ENCODE peak calls at places on chromosomes 13 and 19, in four cellular contexts. J is stimulated activated CD4-positive, alpha-beta T cell treated with anti-CD3 and anti-CD28 coated beads, Interleukin-2, amount 100 ng/mL, for 48 hours; I is RPMI7951; Z is lower leg skin. V is an unnamed sample.

GRCh38 chr13:50195045-50195444 is 179.8 kb downstream of the KCNRG start:
- DNase-seq in Z (no peak), I (no peak), J (no peak), V (no peak)

GRCh38 chr19:16821081-16821480 is 8.1 kb upstream of the SIN3B start:
- DNase-seq in J (no peak), Z (no peak), I (no peak), V (no peak)

GRCh38 chr19:35031072-35031881 is 1.0 kb downstream of the SCN1B start:
- DNase-seq in J (no peak), Z (no peak), I (peak), V (no peak)

GRCh38 chr19:5054551-5055456 is 85.9 kb downstream of the KDM4B start:
- DNase-seq in J (no peak), Z (no peak), I (no peak), V (no peak)

GRCh38 chr13:69008503-69008902 is 1099.1 kb upstream of the ATXN8OS start:
- DNase-seq in J (no peak), Z (no peak), I (no peak), V (no peak)

GRCh38 chr13:94959616-94960015 is 247.3 kb upstream of the SOX21 start:
- DNase-seq in Z (no peak), I (no peak), J (no peak), V (no peak)

GRCh38 chr13:81597101-81597500 is 1256.2 kb upstream of the SPRY2 start:
- DNase-seq in I (no peak), J (no peak), Z (no peak), V (no peak)

GRCh38 chr13:33550885-33551284 is 265.3 kb upstream of the STARD13 start:
- DNase-seq in I (no peak), J (no peak), Z (no peak), V (no peak)

GRCh38 chr13:27921421-27921960 is 1.7 kb downstream of the PDX1 start:
- DNase-seq in I (no peak), Z (no peak), J (no peak), V (no peak)

GRCh38 chr13:60273971-60274370 is 110.2 kb upstream of the DIAPH3 start:
- DNase-seq in J (no peak), I (no peak), Z (no peak), V (no peak)

GRCh38 chr19:47351545-47351944 is 2.4 kb downstream of the DHX34 start:
- DNase-seq in I (peak), Z (no peak), J (no peak), V (peak)

GRCh38 chr19:43674630-43674982 is 4.6 kb upstream of the PLAUR start:
- DNase-seq in J (no peak), Z (no peak), I (peak), V (peak)

GRCh38 chr13:112900691-112901091 is 68.3 kb upstream of the MCF2L start:
- DNase-seq in Z (peak), I (no peak), J (no peak), V (no peak)

GRCh38 chr19:55554749-55555152 is 9.4 kb upstream of the SBK3 start:
- DNase-seq in I (no peak), Z (no peak), J (no peak), V (no peak)

GRCh38 chr19:29881386-29881785 is 60.7 kb upstream of the URI1 start:
- DNase-seq in Z (no peak), I (peak), J (no peak), V (peak)

GRCh38 chr19:35528218-35529038 is at the start of gene SBSN:
- DNase-seq in I (peak), Z (no peak), J (no peak), V (peak)